ENCODE peak calls at places on chromosomes 1 and 21, in four cellular contexts. L, V, U and I are unnamed samples.

GRCh38 chr1:44454704-44455103 is 49.6 kb downstream of the RNF220 start:
- DNase-seq in L (no peak), U (no peak), V (no peak), I (no peak)

GRCh38 chr1:212664409-212665199 is 35.0 kb downstream of the BATF3 start:
- DNase-seq in V (no peak), L (no peak), U (no peak), I (no peak)

GRCh38 chr1:213989071-213989739 is 1.4 kb downstream of the PROX1 start:
- DNase-seq in U (peak; percentile 79), L (no peak), V (no peak), I (peak; percentile 49)

GRCh38 chr1:70509996-70510876 is 99.2 kb downstream of the CTH start:
- DNase-seq in U (peak; percentile 26), L (no peak), V (peak; percentile 89), I (peak; percentile 11)

GRCh38 chr1:200880212-200880611 is 7.4 kb downstream of the GPR25 start:
- DNase-seq in L (no peak), V (no peak), U (no peak), I (peak; percentile 25)

GRCh38 chr1:17892225-17892624 is 137.1 kb downstream of the ACTL8 start:
- DNase-seq in V (no peak), U (no peak), L (no peak), I (no peak)

GRCh38 chr1:151005729-151006330 is 872 bp downstream of the MINDY1 start:
- DNase-seq in U (no peak), L (no peak), V (no peak), I (no peak)

GRCh38 chr1:228695015-228695955 is 40.0 kb upstream of the RHOU start:
- DNase-seq in V (no peak), L (no peak), U (no peak), I (no peak)

GRCh38 chr1:51301152-51301843 is 29.1 kb downstream of the TTC39A start:
- DNase-seq in V (no peak), U (no peak), L (no peak), I (no peak)

GRCh38 chr1:119112791-119113190 is 27.7 kb downstream of the WARS2 start:
- DNase-seq in V (no peak), U (no peak), L (no peak), I (no peak)

GRCh38 chr1:58566339-58566738 is 10.7 kb downstream of the TACSTD2 start:
- DNase-seq in L (no peak), U (no peak), V (no peak), I (no peak)

GRCh38 chr1:26288311-26288941 is 8.5 kb downstream of the SH3BGRL3 start:
- DNase-seq in V (peak; percentile 4), L (peak; percentile 67), U (no peak), I (no peak)

GRCh38 chr21:34702341-34702807 is 33.6 kb downstream of the CLIC6 start:
- DNase-seq in L (no peak), U (no peak), V (peak; percentile 94), I (no peak)

GRCh38 chr1:209748620-209749019 is 7.2 kb upstream of the TRAF3IP3 start:
- DNase-seq in U (peak; percentile 37), L (no peak), V (no peak), I (peak; percentile 20)

GRCh38 chr1:183883629-183884028 is 78.7 kb downstream of the RGL1 start:
- DNase-seq in V (no peak), U (no peak), L (no peak), I (no peak)

GRCh38 chr1:211577826-211578639 is 928 bp downstream of the SLC30A1 start:
- DNase-seq in L (peak; percentile 77), V (peak; percentile 92), U (peak; percentile 92), I (peak; percentile 88)

GRCh38 chr1:220787069-220787614 is 429 bp downstream of the MTARC1 start:
- DNase-seq in L (no peak), V (peak; percentile 12), U (peak; percentile 80), I (peak; percentile 79)

GRCh38 chr1:24939657-24940193 is 9.6 kb upstream of the RUNX3 start:
- DNase-seq in L (no peak), V (no peak), U (no peak), I (no peak)

GRCh38 chr1:161792740-161793139 is 26.6 kb downstream of the ATF6 start:
- DNase-seq in U (peak; percentile 13), V (peak; percentile 71), L (no peak), I (no peak)

GRCh38 chr1:203888807-203889251 is 27.4 kb downstream of the SNRPE start:
- DNase-seq in L (no peak), V (peak; percentile 61), U (no peak), I (no peak)

GRCh38 chr1:31593770-31594632 is 17.7 kb downstream of the TINAGL1 start:
- DNase-seq in L (peak; percentile 75), V (peak; percentile 89), U (peak; percentile 85), I (peak; percentile 90)

GRCh38 chr1:206699626-206700025 is 14.9 kb downstream of the MAPKAPK2 start:
- DNase-seq in L (no peak), U (no peak), V (no peak), I (no peak)

GRCh38 chr1:230753586-230754251 is 6.5 kb downstream of the CAPN9 start:
- DNase-seq in L (peak; percentile 40), V (no peak), U (peak; percentile 95), I (peak; percentile 89)

GRCh38 chr21:14273736-14274538 is 58.0 kb downstream of the RBM11 start:
- DNase-seq in L (no peak), V (no peak), U (peak; percentile 51), I (peak; percentile 93)

GRCh38 chr1:81679972-81680371 is 120.8 kb upstream of the ADGRL2 start:
- DNase-seq in V (peak; percentile 46), L (no peak), U (no peak), I (peak; percentile 32)

GRCh38 chr1:110540891-110541685 is 22.1 kb upstream of the KCNA10 start:
- DNase-seq in L (no peak), U (no peak), V (no peak), I (no peak)

GRCh38 chr1:156577512-156577911 is 2.0 kb upstream of the TTC24 start:
- DNase-seq in L (no peak), V (no peak), U (no peak), I (no peak)

GRCh38 chr1:34973326-34973725 is 11.8 kb downstream of the TMEM35B start:
- DNase-seq in L (no peak), U (no peak), V (no peak), I (no peak)

GRCh38 chr1:183159960-183160359 is 26.1 kb upstream of the LAMC2 start:
- DNase-seq in U (no peak), V (no peak), L (no peak), I (peak; percentile 93)

GRCh38 chr1:183291802-183292515 is 105.9 kb downstream of the LAMC2 start:
- DNase-seq in L (no peak), V (peak; percentile 85), U (peak; percentile 66), I (peak; percentile 42)